ENCODE peak calls at places on chromosomes 13 and 19, in eight cellular contexts. One of them, this sample, is unnamed.

GRCh38 chr19:44625531-44626066 is 12.2 kb downstream of the IGSF23 start:
- DNase-seq in mammary epithelial cell: no peak
- DNase-seq in left lung: no peak
- DNase-seq in H9: no peak
- DNase-seq in lung: no peak
- DNase-seq in hepatocyte: no peak
- DNase-seq in CD4-positive, CD25-positive, alpha-beta regulatory T cell: no peak
- DNase-seq in tibial nerve: no peak
- DNase-seq in this sample: no peak

GRCh38 chr13:113770441-113770840 is 11.4 kb downstream of the TMEM255B start:
- DNase-seq in mammary epithelial cell: no peak
- DNase-seq in left lung: no peak
- DNase-seq in H9: no peak
- DNase-seq in lung: no peak
- DNase-seq in hepatocyte: no peak
- DNase-seq in CD4-positive, CD25-positive, alpha-beta regulatory T cell: no peak
- DNase-seq in tibial nerve: no peak
- DNase-seq in this sample: no peak

GRCh38 chr13:85031771-85032170 is 767.4 kb downstream of the SLITRK6 start:
- DNase-seq in mammary epithelial cell: no peak
- DNase-seq in left lung: no peak
- DNase-seq in H9: no peak
- DNase-seq in lung: no peak
- DNase-seq in hepatocyte: no peak
- DNase-seq in CD4-positive, CD25-positive, alpha-beta regulatory T cell: no peak
- DNase-seq in tibial nerve: no peak
- DNase-seq in this sample: no peak

GRCh38 chr19:13784731-13785452 is 10.4 kb upstream of the ZSWIM4 start:
- DNase-seq in mammary epithelial cell: peak
- DNase-seq in left lung: peak
- DNase-seq in H9: peak
- DNase-seq in lung: peak
- DNase-seq in hepatocyte: peak
- DNase-seq in CD4-positive, CD25-positive, alpha-beta regulatory T cell: peak
- DNase-seq in tibial nerve: peak
- DNase-seq in this sample: no peak

GRCh38 chr19:45051929-45052579 is 13.2 kb downstream of the CLASRP start:
- DNase-seq in mammary epithelial cell: no peak
- DNase-seq in left lung: no peak
- DNase-seq in H9: no peak
- DNase-seq in lung: no peak
- DNase-seq in hepatocyte: peak
- DNase-seq in CD4-positive, CD25-positive, alpha-beta regulatory T cell: no peak
- DNase-seq in tibial nerve: no peak
- DNase-seq in this sample: no peak

GRCh38 chr13:111913790-111914189 is 153.2 kb upstream of the SOX1 start:
- DNase-seq in mammary epithelial cell: no peak
- DNase-seq in left lung: no peak
- DNase-seq in H9: no peak
- DNase-seq in lung: no peak
- DNase-seq in hepatocyte: no peak
- DNase-seq in CD4-positive, CD25-positive, alpha-beta regulatory T cell: no peak
- DNase-seq in tibial nerve: no peak
- DNase-seq in this sample: no peak

GRCh38 chr13:54536112-54536511 is 1507.5 kb downstream of the OLFM4 start:
- DNase-seq in mammary epithelial cell: no peak
- DNase-seq in left lung: no peak
- DNase-seq in H9: no peak
- DNase-seq in lung: no peak
- DNase-seq in hepatocyte: peak
- DNase-seq in CD4-positive, CD25-positive, alpha-beta regulatory T cell: no peak
- DNase-seq in tibial nerve: no peak
- DNase-seq in this sample: no peak

GRCh38 chr13:112752711-112753541 is 63.1 kb downstream of the ATP11A start:
- DNase-seq in mammary epithelial cell: peak
- DNase-seq in left lung: no peak
- DNase-seq in H9: no peak
- DNase-seq in lung: no peak
- DNase-seq in hepatocyte: no peak
- DNase-seq in CD4-positive, CD25-positive, alpha-beta regulatory T cell: peak
- DNase-seq in tibial nerve: no peak
- DNase-seq in this sample: no peak

GRCh38 chr19:2548966-2549365 is 73.0 kb downstream of the GADD45B start:
- DNase-seq in mammary epithelial cell: no peak
- DNase-seq in left lung: peak
- DNase-seq in H9: no peak
- DNase-seq in lung: no peak
- DNase-seq in hepatocyte: no peak
- DNase-seq in CD4-positive, CD25-positive, alpha-beta regulatory T cell: no peak
- DNase-seq in tibial nerve: no peak
- DNase-seq in this sample: no peak

GRCh38 chr19:2549701-2550191 is 73.8 kb downstream of the GADD45B start:
- DNase-seq in mammary epithelial cell: peak
- DNase-seq in left lung: peak
- DNase-seq in H9: no peak
- DNase-seq in lung: peak
- DNase-seq in hepatocyte: no peak
- DNase-seq in CD4-positive, CD25-positive, alpha-beta regulatory T cell: no peak
- DNase-seq in tibial nerve: peak
- DNase-seq in this sample: peak

GRCh38 chr19:2551864-2552185 is 75.9 kb downstream of the GADD45B start:
- DNase-seq in mammary epithelial cell: no peak
- DNase-seq in left lung: peak
- DNase-seq in H9: no peak
- DNase-seq in lung: no peak
- DNase-seq in hepatocyte: no peak
- DNase-seq in CD4-positive, CD25-positive, alpha-beta regulatory T cell: no peak
- DNase-seq in tibial nerve: no peak
- DNase-seq in this sample: no peak

GRCh38 chr19:2551172-2551863 is 75.4 kb downstream of the GADD45B start:
- DNase-seq in mammary epithelial cell: no peak
- DNase-seq in left lung: peak
- DNase-seq in H9: no peak
- DNase-seq in lung: no peak
- DNase-seq in hepatocyte: no peak
- DNase-seq in CD4-positive, CD25-positive, alpha-beta regulatory T cell: no peak
- DNase-seq in tibial nerve: no peak
- DNase-seq in this sample: no peak

DNA sequence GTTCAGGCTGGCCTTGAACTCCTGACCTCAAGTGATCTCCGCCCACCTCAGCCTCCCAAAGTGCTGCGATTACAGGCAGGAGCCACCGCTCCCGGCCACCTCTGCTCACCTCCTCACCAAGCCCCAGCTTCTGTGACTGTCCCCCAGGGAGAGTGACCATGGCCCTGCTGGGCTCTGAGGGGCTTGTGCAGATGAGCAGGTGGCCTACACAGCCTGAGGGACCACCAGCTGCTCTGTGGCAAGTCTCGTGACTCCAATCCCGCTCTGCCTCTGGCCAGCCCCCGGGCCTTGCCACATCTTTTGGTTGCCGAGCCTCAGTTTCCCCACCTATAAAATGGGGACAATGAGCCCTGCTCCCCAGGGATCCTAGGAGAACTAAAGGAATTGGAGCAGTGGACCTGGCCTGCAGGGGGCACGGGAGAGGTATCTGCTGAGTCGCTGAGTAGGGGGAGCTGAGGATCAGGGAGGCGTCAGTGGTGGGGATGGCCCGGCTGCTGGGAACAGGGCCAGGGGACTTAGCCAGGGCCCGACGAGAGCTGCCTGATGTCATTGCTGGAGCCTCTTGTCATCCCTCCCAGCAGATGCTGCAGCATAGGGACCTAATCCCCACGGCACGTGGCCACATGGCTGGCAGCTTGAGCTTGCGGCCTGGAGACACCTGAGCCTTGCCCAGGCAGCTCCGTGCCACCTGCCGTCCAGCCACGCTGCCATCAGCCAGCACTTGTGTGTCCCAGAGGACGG is 74.7 kb downstream of the GADD45B start:
- DNase-seq in mammary epithelial cell: no peak
- DNase-seq in left lung: peak
- DNase-seq in H9: peak
- DNase-seq in lung: no peak
- DNase-seq in hepatocyte: no peak
- DNase-seq in CD4-positive, CD25-positive, alpha-beta regulatory T cell: no peak
- DNase-seq in tibial nerve: no peak
- DNase-seq in this sample: peak
- H3K27ac ChIP-seq in mammary epithelial cell: no peak
- H3K27ac ChIP-seq in left lung: peak
- H3K27ac ChIP-seq in H9: no peak
- H3K27ac ChIP-seq in lung: no peak
- H3K27ac ChIP-seq in hepatocyte: no peak
- H3K27ac ChIP-seq in CD4-positive, CD25-positive, alpha-beta regulatory T cell: no peak
- H3K27ac ChIP-seq in tibial nerve: peak
- H3K27ac ChIP-seq in this sample: peak

DNA sequence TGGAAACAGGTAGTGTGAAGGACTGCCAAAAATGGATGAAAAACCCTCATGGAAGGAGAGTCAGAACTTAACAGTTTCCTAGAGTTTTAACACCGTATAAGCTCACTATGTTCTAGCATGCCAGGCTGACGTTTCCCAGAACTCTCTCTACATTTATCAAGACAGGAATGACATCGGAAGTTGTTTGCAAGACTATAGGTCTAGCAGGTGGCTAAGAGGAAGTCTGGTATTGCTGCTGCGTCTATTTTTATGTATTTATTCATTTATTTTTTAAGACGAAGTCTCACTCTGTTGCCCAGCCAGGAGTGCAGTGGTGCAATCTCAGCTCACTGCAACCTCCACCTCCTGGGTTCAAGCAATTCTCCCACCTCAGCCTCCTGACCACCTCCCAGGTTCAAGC is 20.5 kb upstream of the ARL11 start:
- DNase-seq in mammary epithelial cell: no peak
- DNase-seq in left lung: no peak
- DNase-seq in H9: no peak
- DNase-seq in lung: no peak
- DNase-seq in hepatocyte: no peak
- DNase-seq in CD4-positive, CD25-positive, alpha-beta regulatory T cell: no peak
- DNase-seq in tibial nerve: no peak
- DNase-seq in this sample: no peak
- H3K27ac ChIP-seq in mammary epithelial cell: no peak
- H3K27ac ChIP-seq in left lung: no peak
- H3K27ac ChIP-seq in H9: no peak
- H3K27ac ChIP-seq in lung: no peak
- H3K27ac ChIP-seq in hepatocyte: no peak
- H3K27ac ChIP-seq in CD4-positive, CD25-positive, alpha-beta regulatory T cell: no peak
- H3K27ac ChIP-seq in tibial nerve: no peak
- H3K27ac ChIP-seq in this sample: no peak

GRCh38 chr13:101490400-101491015 is 38.0 kb downstream of the ITGBL1 start:
- DNase-seq in mammary epithelial cell: peak
- DNase-seq in left lung: no peak
- DNase-seq in H9: no peak
- DNase-seq in lung: no peak
- DNase-seq in hepatocyte: no peak
- DNase-seq in CD4-positive, CD25-positive, alpha-beta regulatory T cell: no peak
- DNase-seq in tibial nerve: no peak
- DNase-seq in this sample: no peak

GRCh38 chr13:101489635-101490034 is 37.2 kb downstream of the ITGBL1 start:
- DNase-seq in mammary epithelial cell: peak
- DNase-seq in left lung: no peak
- DNase-seq in H9: no peak
- DNase-seq in lung: no peak
- DNase-seq in hepatocyte: no peak
- DNase-seq in CD4-positive, CD25-positive, alpha-beta regulatory T cell: no peak
- DNase-seq in tibial nerve: no peak
- DNase-seq in this sample: no peak

GRCh38 chr13:101488734-101489133 is 36.3 kb downstream of the ITGBL1 start:
- DNase-seq in mammary epithelial cell: no peak
- DNase-seq in left lung: no peak
- DNase-seq in H9: no peak
- DNase-seq in lung: no peak
- DNase-seq in hepatocyte: no peak
- DNase-seq in CD4-positive, CD25-positive, alpha-beta regulatory T cell: no peak
- DNase-seq in tibial nerve: no peak
- DNase-seq in this sample: no peak

GRCh38 chr13:101492251-101492910 is 39.9 kb downstream of the ITGBL1 start:
- DNase-seq in mammary epithelial cell: no peak
- DNase-seq in left lung: no peak
- DNase-seq in H9: no peak
- DNase-seq in lung: no peak
- DNase-seq in hepatocyte: no peak
- DNase-seq in CD4-positive, CD25-positive, alpha-beta regulatory T cell: no peak
- DNase-seq in tibial nerve: no peak
- DNase-seq in this sample: no peak

DNA sequence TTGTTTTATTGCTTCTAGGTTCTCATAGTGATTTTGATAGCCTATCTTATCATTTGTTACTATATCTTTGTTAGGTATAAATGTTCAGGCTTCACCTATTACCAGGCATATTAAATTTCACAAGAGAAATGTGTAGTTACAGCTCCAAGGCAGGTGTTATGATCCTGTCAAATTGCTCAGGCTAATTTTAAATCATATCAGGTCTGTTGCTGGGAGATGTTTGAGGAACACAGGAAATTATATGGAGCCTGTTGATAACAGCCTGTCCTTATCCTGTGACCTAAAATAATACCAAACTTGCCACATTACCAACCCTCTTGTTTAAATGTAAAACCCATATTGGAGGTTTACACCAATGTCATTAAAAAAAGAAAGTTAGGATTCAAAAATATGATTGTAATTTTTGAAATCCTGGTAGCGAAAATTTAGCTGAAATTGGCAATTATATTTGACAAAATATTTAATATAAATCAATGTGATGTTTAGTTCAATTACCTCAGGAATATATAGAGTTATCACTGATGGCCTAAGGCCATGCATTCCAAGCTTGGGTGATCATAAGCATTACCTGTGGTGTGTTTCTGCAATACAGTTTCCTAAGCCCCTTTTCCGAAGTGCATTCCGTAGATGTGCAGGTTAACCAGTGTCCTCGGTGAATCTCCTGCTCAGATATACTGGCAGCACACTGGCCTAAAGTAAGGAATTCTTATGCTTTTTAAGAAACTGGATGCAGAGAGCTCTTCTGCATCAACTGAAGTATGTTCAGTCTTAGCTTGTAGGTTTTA is 34.8 kb downstream of the ITGBL1 start:
- DNase-seq in mammary epithelial cell: no peak
- DNase-seq in left lung: no peak
- DNase-seq in H9: no peak
- DNase-seq in lung: no peak
- DNase-seq in hepatocyte: no peak
- DNase-seq in CD4-positive, CD25-positive, alpha-beta regulatory T cell: no peak
- DNase-seq in tibial nerve: no peak
- DNase-seq in this sample: no peak
- H3K27ac ChIP-seq in mammary epithelial cell: no peak
- H3K27ac ChIP-seq in left lung: no peak
- H3K27ac ChIP-seq in H9: no peak
- H3K27ac ChIP-seq in lung: no peak
- H3K27ac ChIP-seq in hepatocyte: no peak
- H3K27ac ChIP-seq in CD4-positive, CD25-positive, alpha-beta regulatory T cell: no peak
- H3K27ac ChIP-seq in tibial nerve: no peak
- H3K27ac ChIP-seq in this sample: no peak

GRCh38 chr19:5753743-5754142 is 30.8 kb downstream of the PRR22 start:
- DNase-seq in mammary epithelial cell: no peak
- DNase-seq in left lung: no peak
- DNase-seq in H9: no peak
- DNase-seq in lung: no peak
- DNase-seq in hepatocyte: no peak
- DNase-seq in CD4-positive, CD25-positive, alpha-beta regulatory T cell: no peak
- DNase-seq in tibial nerve: no peak
- DNase-seq in this sample: no peak
- H3K27ac ChIP-seq in mammary epithelial cell: no peak
- H3K27ac ChIP-seq in left lung: no peak
- H3K27ac ChIP-seq in H9: no peak
- H3K27ac ChIP-seq in lung: no peak
- H3K27ac ChIP-seq in hepatocyte: no peak
- H3K27ac ChIP-seq in CD4-positive, CD25-positive, alpha-beta regulatory T cell: no peak
- H3K27ac ChIP-seq in tibial nerve: no peak
- H3K27ac ChIP-seq in this sample: no peak

GRCh38 chr19:32318884-32319520 is 26.4 kb upstream of the ZNF507 start:
- DNase-seq in mammary epithelial cell: no peak
- DNase-seq in left lung: no peak
- DNase-seq in H9: peak
- DNase-seq in lung: no peak
- DNase-seq in hepatocyte: peak
- DNase-seq in CD4-positive, CD25-positive, alpha-beta regulatory T cell: no peak
- DNase-seq in tibial nerve: no peak
- DNase-seq in this sample: peak
- H3K27ac ChIP-seq in mammary epithelial cell: no peak
- H3K27ac ChIP-seq in left lung: no peak
- H3K27ac ChIP-seq in H9: no peak
- H3K27ac ChIP-seq in lung: no peak
- H3K27ac ChIP-seq in hepatocyte: no peak
- H3K27ac ChIP-seq in CD4-positive, CD25-positive, alpha-beta regulatory T cell: no peak
- H3K27ac ChIP-seq in tibial nerve: no peak
- H3K27ac ChIP-seq in this sample: no peak